ENCODE peak calls at places on chromosome 1, in seven cellular contexts. One of them, this sample, is unnamed.

GRCh38 chr1:18373882-18374493 is 106.7 kb upstream of the KLHDC7A start:
- DNase-seq in upper lobe of right lung: peak
- DNase-seq in neural crest cell: peak
- DNase-seq in HFF-Myc: no peak
- DNase-seq in coronary artery: no peak
- DNase-seq in left lung: no peak
- DNase-seq in glutamatergic neuron: peak
- DNase-seq in this sample: no peak

GRCh38 chr1:62070384-62071011 is 124.2 kb upstream of the L1TD1 start:
- DNase-seq in upper lobe of right lung: no peak
- DNase-seq in neural crest cell: no peak
- DNase-seq in HFF-Myc: no peak
- DNase-seq in coronary artery: no peak
- DNase-seq in left lung: no peak
- DNase-seq in glutamatergic neuron: no peak
- DNase-seq in this sample: no peak

GRCh38 chr1:94757931-94758330 is 62.2 kb upstream of the SLC44A3 start:
- DNase-seq in upper lobe of right lung: no peak
- DNase-seq in neural crest cell: no peak
- DNase-seq in HFF-Myc: no peak
- DNase-seq in coronary artery: peak
- DNase-seq in left lung: no peak
- DNase-seq in glutamatergic neuron: peak
- DNase-seq in this sample: no peak

GRCh38 chr1:3321559-3322439 is 132.7 kb upstream of the ARHGEF16 start:
- DNase-seq in upper lobe of right lung: no peak
- DNase-seq in neural crest cell: no peak
- DNase-seq in HFF-Myc: no peak
- DNase-seq in coronary artery: no peak
- DNase-seq in left lung: peak
- DNase-seq in glutamatergic neuron: no peak
- DNase-seq in this sample: no peak

GRCh38 chr1:203597386-203598040 is 29.1 kb upstream of the ATP2B4 start:
- DNase-seq in upper lobe of right lung: no peak
- DNase-seq in neural crest cell: no peak
- DNase-seq in HFF-Myc: no peak
- DNase-seq in coronary artery: no peak
- DNase-seq in left lung: no peak
- DNase-seq in glutamatergic neuron: no peak
- DNase-seq in this sample: no peak

GRCh38 chr1:157806431-157807149 is 13.3 kb downstream of the FCRL1 start:
- DNase-seq in upper lobe of right lung: no peak
- DNase-seq in neural crest cell: no peak
- DNase-seq in HFF-Myc: no peak
- DNase-seq in coronary artery: no peak
- DNase-seq in left lung: no peak
- DNase-seq in glutamatergic neuron: no peak
- DNase-seq in this sample: peak

GRCh38 chr1:100785399-100786082 is 66.0 kb downstream of the VCAM1 start:
- DNase-seq in upper lobe of right lung: no peak
- DNase-seq in neural crest cell: no peak
- DNase-seq in HFF-Myc: no peak
- DNase-seq in coronary artery: no peak
- DNase-seq in left lung: no peak
- DNase-seq in glutamatergic neuron: no peak
- DNase-seq in this sample: no peak

GRCh38 chr1:93673159-93673657 is 8.4 kb downstream of the BCAR3 start:
- DNase-seq in upper lobe of right lung: no peak
- DNase-seq in neural crest cell: no peak
- DNase-seq in HFF-Myc: no peak
- DNase-seq in coronary artery: no peak
- DNase-seq in left lung: no peak
- DNase-seq in glutamatergic neuron: no peak
- DNase-seq in this sample: no peak

GRCh38 chr1:236854602-236854978 is 59.5 kb downstream of the MTR start:
- DNase-seq in upper lobe of right lung: no peak
- DNase-seq in neural crest cell: no peak
- DNase-seq in HFF-Myc: no peak
- DNase-seq in coronary artery: no peak
- DNase-seq in left lung: no peak
- DNase-seq in glutamatergic neuron: no peak
- DNase-seq in this sample: no peak

GRCh38 chr1:65209005-65209885 is 61.2 kb downstream of the AK4 start:
- DNase-seq in upper lobe of right lung: no peak
- DNase-seq in neural crest cell: peak
- DNase-seq in HFF-Myc: peak
- DNase-seq in coronary artery: no peak
- DNase-seq in left lung: no peak
- DNase-seq in glutamatergic neuron: no peak
- DNase-seq in this sample: no peak

GRCh38 chr1:41348394-41348793 is 12.8 kb upstream of the FOXO6 start:
- DNase-seq in upper lobe of right lung: no peak
- DNase-seq in neural crest cell: no peak
- DNase-seq in HFF-Myc: no peak
- DNase-seq in coronary artery: peak
- DNase-seq in left lung: no peak
- DNase-seq in glutamatergic neuron: no peak
- DNase-seq in this sample: no peak

GRCh38 chr1:110158261-110158660 is 8.0 kb downstream of the SLC6A17 start:
- DNase-seq in upper lobe of right lung: no peak
- DNase-seq in neural crest cell: no peak
- DNase-seq in HFF-Myc: no peak
- DNase-seq in coronary artery: no peak
- DNase-seq in left lung: no peak
- DNase-seq in glutamatergic neuron: no peak
- DNase-seq in this sample: no peak

GRCh38 chr1:13662498-13662897 is 37.5 kb upstream of the PRDM2 start:
- DNase-seq in upper lobe of right lung: no peak
- DNase-seq in neural crest cell: no peak
- DNase-seq in HFF-Myc: no peak
- DNase-seq in coronary artery: no peak
- DNase-seq in left lung: no peak
- DNase-seq in glutamatergic neuron: no peak
- DNase-seq in this sample: no peak

GRCh38 chr1:217889401-217889800 is 258.3 kb downstream of the SPATA17 start:
- DNase-seq in upper lobe of right lung: no peak
- DNase-seq in neural crest cell: peak
- DNase-seq in HFF-Myc: no peak
- DNase-seq in coronary artery: no peak
- DNase-seq in left lung: no peak
- DNase-seq in glutamatergic neuron: peak
- DNase-seq in this sample: no peak

GRCh38 chr1:157390646-157391045 is 161.7 kb downstream of the FCRL5 start:
- DNase-seq in upper lobe of right lung: no peak
- DNase-seq in neural crest cell: no peak
- DNase-seq in HFF-Myc: peak
- DNase-seq in coronary artery: no peak
- DNase-seq in left lung: no peak
- DNase-seq in glutamatergic neuron: no peak
- DNase-seq in this sample: no peak

GRCh38 chr1:2377751-2378440 is 13.5 kb downstream of the MORN1 start:
- DNase-seq in upper lobe of right lung: peak
- DNase-seq in neural crest cell: no peak
- DNase-seq in HFF-Myc: no peak
- DNase-seq in coronary artery: no peak
- DNase-seq in left lung: peak
- DNase-seq in glutamatergic neuron: peak
- DNase-seq in this sample: no peak

GRCh38 chr1:198499588-198499987 is 40.9 kb downstream of the ATP6V1G3 start:
- DNase-seq in upper lobe of right lung: no peak
- DNase-seq in neural crest cell: no peak
- DNase-seq in HFF-Myc: no peak
- DNase-seq in coronary artery: no peak
- DNase-seq in left lung: no peak
- DNase-seq in glutamatergic neuron: no peak
- DNase-seq in this sample: no peak

GRCh38 chr1:36771678-36772284 is 262.5 kb downstream of the GRIK3 start:
- DNase-seq in upper lobe of right lung: peak
- DNase-seq in neural crest cell: no peak
- DNase-seq in HFF-Myc: no peak
- DNase-seq in coronary artery: no peak
- DNase-seq in left lung: no peak
- DNase-seq in glutamatergic neuron: no peak
- DNase-seq in this sample: no peak

GRCh38 chr1:50333595-50333974 is 89.7 kb downstream of the DMRTA2 start:
- DNase-seq in upper lobe of right lung: peak
- DNase-seq in neural crest cell: peak
- DNase-seq in HFF-Myc: no peak
- DNase-seq in coronary artery: peak
- DNase-seq in left lung: peak
- DNase-seq in glutamatergic neuron: peak
- DNase-seq in this sample: peak

GRCh38 chr1:159229486-159229885 is 24.8 kb downstream of the ACKR1 start:
- DNase-seq in upper lobe of right lung: no peak
- DNase-seq in neural crest cell: no peak
- DNase-seq in HFF-Myc: no peak
- DNase-seq in coronary artery: no peak
- DNase-seq in left lung: no peak
- DNase-seq in glutamatergic neuron: no peak
- DNase-seq in this sample: no peak

GRCh38 chr1:15280416-15280815 is 33.4 kb downstream of the FHAD1 start:
- DNase-seq in upper lobe of right lung: no peak
- DNase-seq in neural crest cell: no peak
- DNase-seq in HFF-Myc: no peak
- DNase-seq in coronary artery: no peak
- DNase-seq in left lung: no peak
- DNase-seq in glutamatergic neuron: no peak
- DNase-seq in this sample: no peak

DNA sequence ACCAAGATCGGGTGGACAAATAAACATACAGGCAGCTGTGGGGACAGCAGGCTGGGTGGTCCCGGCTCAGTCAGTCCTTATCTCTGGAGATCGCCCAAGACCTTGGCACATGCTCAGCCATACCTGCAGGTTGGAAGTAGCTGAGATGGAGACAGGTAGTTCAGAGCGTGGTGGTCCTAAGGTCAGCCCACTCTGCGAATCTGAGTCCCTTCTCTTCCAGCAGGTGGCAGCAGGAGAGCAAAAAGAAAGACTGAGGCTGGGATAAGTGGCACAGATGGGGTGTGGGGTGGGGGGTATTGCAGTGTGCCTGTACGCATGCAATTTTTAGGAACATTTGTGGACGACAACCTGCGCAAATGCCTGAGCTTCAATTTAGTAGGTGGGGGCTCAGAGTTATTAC is 104.9 kb downstream of the TENT5C start:
- DNase-seq in upper lobe of right lung: no peak
- DNase-seq in neural crest cell: no peak
- DNase-seq in HFF-Myc: no peak
- DNase-seq in coronary artery: no peak
- DNase-seq in left lung: no peak
- DNase-seq in glutamatergic neuron: no peak
- DNase-seq in this sample: no peak
- TF ChIP-seq CTCF in upper lobe of right lung: no peak
- TF ChIP-seq CTCF in neural crest cell: peak
- TF ChIP-seq CTCF in HFF-Myc: peak
- TF ChIP-seq CTCF in coronary artery: no peak
- TF ChIP-seq CTCF in left lung: no peak
- TF ChIP-seq CTCF in glutamatergic neuron: peak
- TF ChIP-seq CTCF in this sample: no peak

DNA sequence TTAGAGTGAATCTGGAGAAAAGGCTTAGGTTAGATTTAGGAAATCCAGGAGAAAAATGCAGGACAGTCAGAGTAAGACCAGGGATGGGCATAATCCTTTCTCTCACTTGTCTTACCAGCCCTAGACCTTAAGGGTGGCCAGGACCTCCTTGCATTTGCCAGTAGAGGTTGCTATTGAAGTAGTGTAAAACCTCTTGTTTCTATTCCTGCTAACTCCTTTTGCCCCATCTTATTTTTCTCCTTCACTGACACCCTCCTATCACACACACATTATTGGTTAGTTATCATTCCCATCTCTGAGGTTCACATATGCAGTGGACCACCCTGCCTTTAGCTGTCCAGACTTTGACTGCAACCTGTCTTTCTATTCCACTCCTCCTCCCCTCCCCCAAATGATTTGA is 75.0 kb upstream of the MACF1 start:
- DNase-seq in upper lobe of right lung: no peak
- DNase-seq in neural crest cell: no peak
- DNase-seq in HFF-Myc: no peak
- DNase-seq in coronary artery: no peak
- DNase-seq in left lung: no peak
- DNase-seq in glutamatergic neuron: no peak
- DNase-seq in this sample: no peak
- TF ChIP-seq CTCF in upper lobe of right lung: peak
- TF ChIP-seq CTCF in neural crest cell: no peak
- TF ChIP-seq CTCF in HFF-Myc: peak
- TF ChIP-seq CTCF in coronary artery: no peak
- TF ChIP-seq CTCF in left lung: no peak
- TF ChIP-seq CTCF in glutamatergic neuron: no peak
- TF ChIP-seq CTCF in this sample: no peak

DNA sequence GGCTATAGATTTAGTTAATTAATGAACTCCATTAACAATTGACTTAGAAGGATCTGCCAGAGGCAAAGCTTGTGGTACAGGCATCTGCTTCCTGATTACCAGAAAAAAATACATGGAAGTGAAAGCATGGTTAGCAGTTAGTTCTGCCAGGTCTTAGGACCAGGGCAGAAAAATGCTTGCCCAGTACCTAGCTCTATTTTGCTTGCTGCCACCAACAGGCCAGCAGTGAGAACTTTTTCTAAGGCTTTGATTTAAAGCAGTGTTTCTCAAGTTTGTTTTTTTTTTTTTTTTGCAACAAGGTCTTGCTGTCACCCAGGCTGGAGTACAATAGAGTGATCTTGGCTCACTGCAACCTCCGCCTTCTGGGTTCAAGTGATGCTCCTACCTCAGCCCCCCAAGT is 16.4 kb upstream of the MTF1 start:
- DNase-seq in upper lobe of right lung: no peak
- DNase-seq in neural crest cell: no peak
- DNase-seq in HFF-Myc: no peak
- DNase-seq in coronary artery: no peak
- DNase-seq in left lung: no peak
- DNase-seq in glutamatergic neuron: no peak
- DNase-seq in this sample: no peak
- TF ChIP-seq CTCF in upper lobe of right lung: no peak
- TF ChIP-seq CTCF in neural crest cell: peak
- TF ChIP-seq CTCF in HFF-Myc: no peak
- TF ChIP-seq CTCF in coronary artery: no peak
- TF ChIP-seq CTCF in left lung: no peak
- TF ChIP-seq CTCF in glutamatergic neuron: no peak
- TF ChIP-seq CTCF in this sample: no peak

DNA sequence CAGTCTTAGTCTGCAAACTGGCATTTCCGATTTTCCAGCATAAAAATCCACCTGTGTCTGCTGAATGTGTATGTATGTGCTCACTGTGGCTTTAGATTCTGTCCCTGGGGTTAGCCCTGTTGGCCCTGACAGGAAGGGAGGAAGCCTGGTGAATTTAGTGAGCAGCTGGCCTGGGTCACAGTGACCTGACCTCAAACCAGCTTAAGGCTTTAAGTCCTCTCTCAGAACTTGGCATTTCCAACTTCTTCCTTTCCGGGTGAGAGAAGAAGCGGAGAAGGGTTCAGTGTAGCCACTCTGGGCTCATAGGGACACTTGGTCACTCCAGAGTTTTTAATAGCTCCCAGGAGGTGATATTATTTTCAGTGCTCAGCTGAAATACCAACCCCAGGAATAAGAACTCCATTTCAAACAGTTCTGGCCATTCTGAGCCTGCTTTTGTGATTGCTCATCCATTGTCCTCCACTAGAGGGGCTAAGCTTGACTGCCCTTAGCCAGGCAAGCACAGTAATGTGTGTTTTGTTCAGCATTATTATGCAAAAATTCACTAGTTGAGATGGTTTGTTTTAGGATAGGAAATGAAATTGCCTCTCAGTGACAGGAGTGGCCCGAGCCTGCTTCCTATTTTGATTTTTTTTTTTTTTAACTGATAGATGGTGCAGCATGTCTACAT is 2.5 kb upstream of the OLFML3 start:
- DNase-seq in upper lobe of right lung: no peak
- DNase-seq in neural crest cell: peak
- DNase-seq in HFF-Myc: no peak
- DNase-seq in coronary artery: no peak
- DNase-seq in left lung: no peak
- DNase-seq in glutamatergic neuron: no peak
- DNase-seq in this sample: no peak
- TF ChIP-seq CTCF in upper lobe of right lung: peak
- TF ChIP-seq CTCF in neural crest cell: peak
- TF ChIP-seq CTCF in HFF-Myc: peak
- TF ChIP-seq CTCF in coronary artery: no peak
- TF ChIP-seq CTCF in left lung: peak
- TF ChIP-seq CTCF in glutamatergic neuron: peak
- TF ChIP-seq CTCF in this sample: no peak